ENCODE peak calls at places on chromosome 6, in ten cellular contexts. A, Y, T, K, D, H, L, P, E and V are unnamed samples.
A peak's percentile ranks its signal among the peaks of the same experiment; 100 is the strongest.

GRCh38 chr6:81613606-81614005 is 138.9 kb downstream of the TENT5A start:
- DNase-seq in H (no peak), D (no peak), P (no peak), L (no peak), K (no peak), A (no peak), Y (peak; percentile 87), T (no peak), E (no peak), V (no peak)

GRCh38 chr6:90202156-90202555 is 94.5 kb downstream of the BACH2 start:
- DNase-seq in Y (no peak), P (no peak), D (no peak), K (no peak), E (no peak), H (no peak), A (no peak), T (no peak), L (no peak), V (no peak)

GRCh38 chr6:170451762-170452651 is 101.1 kb downstream of the PSMB1 start:
- DNase-seq in H (no peak), K (peak; percentile 59), D (no peak), P (no peak), L (no peak), E (no peak), Y (no peak), A (peak; percentile 34), T (no peak), V (no peak)

GRCh38 chr6:138815797-138816528 is 20.1 kb downstream of the ECT2L start:
- DNase-seq in L (no peak), T (peak; percentile 46), A (no peak), E (no peak), P (peak; percentile 32), Y (peak; percentile 66), H (peak; percentile 61), K (no peak), D (no peak), V (no peak)

GRCh38 chr6:111523484-111524166 is 40.6 kb upstream of the REV3L start:
- DNase-seq in K (no peak), D (no peak), P (no peak), L (no peak), H (no peak), A (no peak), T (no peak), Y (no peak), E (no peak), V (no peak)

GRCh38 chr6:132259070-132259469 is 142.2 kb downstream of the MOXD1 start:
- DNase-seq in E (no peak), H (no peak), Y (peak; percentile 30), D (no peak), P (no peak), K (no peak), A (peak; percentile 54), L (no peak), T (no peak), V (no peak)

GRCh38 chr6:19530188-19530587 is 307.0 kb upstream of the ID4 start:
- DNase-seq in Y (no peak), P (no peak), H (no peak), L (no peak), E (no peak), T (no peak), K (no peak), A (no peak), D (no peak), V (no peak)

GRCh38 chr6:109513571-109514071 is 30.6 kb upstream of the ZBTB24 start:
- DNase-seq in E (no peak), L (no peak), T (no peak), D (no peak), A (peak; percentile 55), H (no peak), P (no peak), K (no peak), Y (peak; percentile 90), V (no peak)

GRCh38 chr6:169328112-169328801 is 74.6 kb upstream of the THBS2 start:
- DNase-seq in E (peak; percentile 80), T (no peak), A (no peak), D (no peak), H (no peak), Y (peak; percentile 84), P (no peak), L (no peak), K (no peak), V (no peak)

GRCh38 chr6:4914412-4915159 is 89.3 kb downstream of the RPP40 start:
- DNase-seq in Y (peak; percentile 64), E (no peak), D (no peak), A (no peak), K (no peak), H (no peak), T (no peak), P (no peak), L (no peak), V (no peak)

DNA sequence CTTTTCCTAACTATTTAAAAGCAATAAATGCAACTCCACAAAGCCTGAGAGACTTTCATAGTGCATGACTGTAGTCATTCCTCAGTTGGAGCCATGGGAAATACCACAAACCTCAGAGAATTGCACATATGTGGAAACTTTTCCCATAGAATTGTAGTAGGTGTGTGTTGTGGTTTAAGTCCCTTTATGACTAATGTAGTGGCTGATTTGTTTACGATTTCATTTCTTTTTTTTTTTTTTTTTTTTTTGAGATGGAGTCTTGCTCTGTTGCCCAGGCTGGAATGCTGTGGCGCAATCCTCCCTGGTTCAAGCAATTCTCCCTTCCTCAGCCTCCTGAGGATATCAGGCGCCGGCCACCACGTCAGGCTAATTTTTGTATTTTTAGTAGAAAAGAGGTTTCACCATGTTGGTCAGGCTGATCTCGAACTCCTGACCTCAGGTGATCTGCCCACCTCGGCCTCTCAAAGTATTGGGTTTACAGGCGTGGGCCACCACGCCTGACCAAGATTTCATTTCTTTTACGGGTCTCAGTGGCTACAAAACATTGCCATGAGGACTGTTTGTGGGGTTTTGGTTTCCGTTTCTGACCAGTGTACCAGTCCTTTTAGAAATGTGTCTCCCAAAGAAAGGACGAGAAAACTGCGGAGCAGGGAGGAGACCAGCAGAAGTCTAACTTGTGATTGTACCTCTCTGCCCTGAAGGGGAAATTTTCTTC is 212.1 kb upstream of the MARCKS start:
- DNase-seq in E (no peak), D (no peak), K (no peak), L (no peak), Y (peak; percentile 99), T (no peak), A (no peak), H (no peak), P (no peak), V (no peak)
- H3K27ac ChIP-seq in E (no peak overlapping the region), D (peak overlapping the region; percentile 37), K (peak overlapping the region; percentile 39), L (no peak overlapping the region), Y (peak overlapping the region; percentile 9), T (no peak overlapping the region), A (no peak overlapping the region), H (no peak overlapping the region), P (peak overlapping the region; percentile 61), V (no peak overlapping the region)

GRCh38 chr6:52881662-52881995 is 27.9 kb downstream of the GSTA3 start:
- DNase-seq in P (no peak), D (no peak), L (no peak), Y (no peak), A (no peak), E (no peak), T (no peak), H (no peak), K (no peak), V (no peak)
- H3K4me3 ChIP-seq in P (peak overlapping the region; percentile 42), D (peak overlapping the region; percentile 71), L (peak overlapping the region; percentile 68), Y (no peak overlapping the region), A (no peak overlapping the region), E (peak overlapping the region; percentile 64), T (peak overlapping the region; percentile 51), H (no peak overlapping the region), K (peak overlapping the region; percentile 73), V (no peak overlapping the region)

GRCh38 chr6:14243617-14244016 is 126.0 kb downstream of the CD83 start:
- DNase-seq in T (no peak), K (no peak), A (peak; percentile 74), Y (no peak), H (no peak), L (no peak), D (no peak), P (no peak), E (no peak), V (no peak)
- H3K27ac ChIP-seq in T (no peak overlapping the region), K (no peak overlapping the region), A (peak overlapping the region; percentile 39), Y (no peak overlapping the region), H (no peak overlapping the region), L (no peak overlapping the region), D (no peak overlapping the region), P (no peak overlapping the region), E (no peak overlapping the region), V (no peak overlapping the region)

GRCh38 chr6:147207351-147207750 is 3.1 kb downstream of the STXBP5 start:
- DNase-seq in Y (no peak), D (no peak), P (no peak), T (no peak), A (no peak), K (no peak), H (no peak), E (no peak), L (no peak), V (no peak)
- H3K4me3 ChIP-seq in Y (peak overlapping the region; percentile 92), D (peak overlapping the region; percentile 94), P (no peak overlapping the region), T (peak overlapping the region; percentile 2), A (peak overlapping the region; percentile 96), K (no peak overlapping the region), H (no peak overlapping the region), E (no peak overlapping the region), L (peak overlapping the region; percentile 82), V (no peak overlapping the region)

GRCh38 chr6:41705329-41705995 is 29.9 kb downstream of the TFEB start:
- DNase-seq in P (no peak), Y (no peak), D (peak; percentile 40), H (no peak), K (peak; percentile 70), E (no peak), T (no peak), A (no peak), L (no peak), V (peak; percentile 91)
- H3K27ac ChIP-seq in P (peak overlapping the region; percentile 79), Y (no peak overlapping the region), D (peak overlapping the region; percentile 85), H (peak overlapping the region; percentile 83), K (peak overlapping the region; percentile 80), E (peak overlapping the region; percentile 77), T (peak overlapping the region; percentile 75), A (no peak overlapping the region), L (peak overlapping the region; percentile 86), V (peak overlapping the region; percentile 71)

DNA sequence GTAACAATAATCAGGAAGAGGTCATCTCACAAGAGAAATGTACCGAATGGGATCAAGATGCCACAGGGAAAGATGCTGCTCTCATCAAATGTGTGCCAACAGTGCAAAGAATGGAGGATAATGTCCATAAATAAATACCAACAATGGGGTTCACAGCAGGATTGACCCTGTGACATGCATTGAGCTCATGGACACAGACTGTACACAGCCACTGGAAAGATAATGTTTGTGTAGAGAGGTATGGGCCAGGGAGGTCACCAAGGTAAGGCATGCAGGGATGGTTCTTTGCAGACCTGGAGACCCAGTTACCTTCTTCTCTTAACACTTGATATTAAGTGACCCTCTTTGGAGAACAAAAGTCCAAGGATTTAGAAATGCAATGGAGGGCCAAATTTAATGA is 1.5 kb downstream of the AGPAT1 start:
- DNase-seq in K (no peak), H (no peak), Y (no peak), P (no peak), A (no peak), T (no peak), D (no peak), E (no peak), L (no peak), V (no peak)
- H3K4me3 ChIP-seq in K (peak overlapping the region; percentile 87), H (no peak overlapping the region), Y (peak overlapping the region; percentile 93), P (no peak overlapping the region), A (peak overlapping the region; percentile 97), T (no peak overlapping the region), D (peak overlapping the region; percentile 92), E (no peak overlapping the region), L (no peak overlapping the region), V (no peak overlapping the region)